ENCODE peak calls at places on chromosomes 2 and 18, in four cellular contexts. X is HCT116, U is H1, I is K562. C is an unnamed sample.
A peak's percentile ranks its signal among the peaks of the same experiment; 100 is the strongest.

GRCh38 chr2:142877265-142877756 is at the start of gene KYNU:
- DNase-seq in X (no peak), U (no peak), I (peak; percentile 7), C (no peak)

GRCh38 chr18:13811993-13812392 is 12.0 kb upstream of the MC5R start:
- DNase-seq in X (no peak), U (no peak), I (peak; percentile 21), C (peak; percentile 44)

GRCh38 chr2:79887747-79888374 is 375.0 kb downstream of the CTNNA2 start:
- DNase-seq in X (peak; percentile 31), U (no peak), I (peak; percentile 35), C (peak; percentile 15)

GRCh38 chr2:234392230-234392629 is 104.7 kb downstream of the ARL4C start:
- DNase-seq in X (no peak), U (no peak), I (no peak), C (no peak)

GRCh38 chr2:85804026-85804425 is 50.2 kb downstream of the ATOH8 start:
- DNase-seq in X (no peak), U (no peak), I (no peak), C (no peak)

GRCh38 chr18:41899535-41899934 is 55.5 kb upstream of the PIK3C3 start:
- DNase-seq in X (no peak), U (no peak), I (no peak), C (no peak)

GRCh38 chr18:63974991-63975390 is 5.1 kb downstream of the SERPINB8 start:
- DNase-seq in X (peak; percentile 21), U (no peak), I (no peak), C (peak; percentile 58)

GRCh38 chr18:55234366-55235093 is 275.3 kb upstream of the CCDC68 start:
- DNase-seq in X (peak; percentile 48), U (peak; percentile 87), I (peak; percentile 53), C (peak; percentile 87)

GRCh38 chr18:62018034-62018760 is 125.4 kb upstream of the RNF152 start:
- DNase-seq in X (no peak), U (no peak), I (no peak), C (no peak)

GRCh38 chr2:20365249-20365817 is 14.7 kb upstream of the PUM2 start:
- DNase-seq in X (no peak), U (no peak), I (no peak), C (no peak)

DNA sequence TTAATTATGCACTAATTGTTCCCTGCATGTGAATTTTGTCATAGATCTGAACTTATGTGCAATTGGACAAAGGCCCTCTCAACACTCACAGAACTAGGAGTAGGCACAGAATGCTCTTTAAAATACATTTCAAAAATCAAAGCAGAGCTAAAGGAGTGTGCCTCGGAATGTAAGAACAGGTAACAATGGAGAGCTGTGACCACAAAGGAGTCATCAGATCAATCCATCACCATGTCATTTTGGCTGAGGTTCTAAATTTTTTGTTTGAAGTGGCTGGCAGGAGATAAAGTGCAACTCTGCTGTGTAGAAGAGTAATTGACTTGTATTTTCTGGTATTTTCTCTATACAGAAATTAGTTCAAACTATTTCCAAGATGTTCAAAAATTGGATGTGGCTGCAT is 155.4 kb downstream of the NRP2 start:
- DNase-seq in X (no peak), U (no peak), I (no peak), C (no peak)
- TF ChIP-seq JUND in X (no peak), U (no peak), I (no peak), C (no peak)

GRCh38 chr2:31996571-31997150 is 14.1 kb downstream of the MEMO1 start:
- DNase-seq in X (no peak), U (no peak), I (no peak), C (no peak)
- TF ChIP-seq JUND in X (no peak), U (no peak), I (no peak), C (no peak)

GRCh38 chr2:162300271-162300670 is 18.2 kb downstream of the IFIH1 start:
- DNase-seq in X (no peak), U (no peak), I (no peak), C (no peak)
- TF ChIP-seq JUND in X (no peak), U (no peak), I (no peak), C (no peak)

GRCh38 chr2:128315829-128316776 is 2.6 kb downstream of the HS6ST1 start:
- DNase-seq in X (no peak), U (peak; percentile 48), I (no peak), C (no peak)

GRCh38 chr2:128314026-128314347 is 4.7 kb downstream of the HS6ST1 start:
- DNase-seq in X (no peak), U (peak; percentile 42), I (no peak), C (no peak)

GRCh38 chr2:128313076-128313836 is 5.4 kb downstream of the HS6ST1 start:
- DNase-seq in X (peak; percentile 18), U (peak; percentile 47), I (no peak), C (peak; percentile 47)

GRCh38 chr2:128315122-128315828 is 3.4 kb downstream of the HS6ST1 start:
- DNase-seq in X (no peak), U (no peak), I (no peak), C (no peak)

DNA sequence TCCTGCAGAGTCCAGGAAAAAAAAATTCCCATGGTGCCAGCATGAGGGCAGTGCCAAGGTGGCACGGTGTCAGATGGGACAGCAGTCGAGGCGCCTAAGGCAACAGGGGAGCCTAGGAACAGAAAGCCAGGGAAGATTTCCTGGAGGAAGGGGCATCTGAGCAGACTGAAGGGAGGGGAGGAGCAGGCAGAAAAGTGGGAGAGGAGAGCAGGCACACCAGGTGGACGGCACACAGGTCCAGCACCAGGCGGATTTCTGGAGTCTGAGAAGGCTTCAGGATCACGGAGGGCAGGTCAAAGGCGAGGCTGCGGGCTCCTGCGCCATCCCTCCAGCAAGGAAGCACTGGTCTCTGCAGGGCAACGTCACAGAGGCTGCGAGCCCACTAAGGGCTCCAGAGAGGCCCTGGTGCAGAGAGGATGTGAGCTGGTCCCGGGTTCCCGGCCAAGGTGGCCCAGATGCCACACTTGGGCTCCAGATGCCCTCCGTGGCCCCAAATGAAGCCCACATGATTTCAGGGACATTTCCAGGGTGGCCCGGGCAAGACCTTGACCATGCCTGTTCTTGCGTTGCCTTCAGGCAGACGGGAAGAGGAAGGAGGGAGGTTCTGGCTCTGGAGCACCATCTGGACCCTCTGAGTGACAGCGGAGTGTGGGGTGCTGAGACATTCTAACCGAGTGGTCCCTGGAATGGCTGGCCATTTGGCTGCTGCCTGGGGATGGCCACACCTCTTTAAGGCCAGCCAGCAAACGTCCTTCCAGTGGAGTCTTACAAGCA is 4.1 kb downstream of the HS6ST1 start:
- DNase-seq in X (no peak), U (no peak), I (no peak), C (no peak)
- TF ChIP-seq JUND in X (no peak), U (no peak), I (no peak), C (no peak)

DNA sequence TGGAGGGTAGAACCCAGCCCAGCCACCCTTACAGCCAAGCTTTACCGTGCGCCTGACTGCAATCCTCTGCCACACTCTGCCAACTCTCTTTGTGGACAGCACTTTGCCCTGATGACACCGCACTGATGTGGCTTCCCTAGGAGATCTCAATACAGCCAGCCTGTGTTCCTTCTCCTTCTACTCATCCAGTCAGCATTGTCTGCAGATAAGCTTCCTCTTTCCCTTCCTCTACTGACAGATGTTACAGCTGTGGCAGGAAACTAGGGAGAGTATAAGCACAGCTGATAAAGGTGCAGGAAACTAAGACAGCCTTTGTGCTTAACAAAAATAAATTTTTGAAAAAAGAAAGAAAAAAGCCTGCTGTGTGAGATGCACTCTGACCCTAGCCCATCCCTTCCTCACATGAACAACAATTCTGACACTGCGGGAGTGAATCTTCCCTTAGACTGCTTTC is 25.0 kb downstream of the CEP68 start:
- DNase-seq in X (no peak), U (no peak), I (peak; percentile 70), C (no peak)
- TF ChIP-seq JUND in X (no peak), U (no peak), I (peak; percentile 58), C (no peak)

GRCh38 chr2:126894082-126894481 is 4.6 kb upstream of the TEX51 start:
- DNase-seq in X (no peak), U (no peak), I (no peak), C (no peak)
- TF ChIP-seq JUND in X (no peak), U (no peak), I (no peak), C (no peak)